ENCODE peak calls at places on chromosomes 6 and 20, in seven cellular contexts. I, P, R, Z, U, T and B are unnamed samples.

GRCh38 chr6:17610835-17611234 is 10.7 kb downstream of the FAM8A1 start:
- DNase-seq in I (no peak), P (no peak), R (no peak), Z (no peak), U (no peak), T (no peak), B (no peak)

GRCh38 chr6:167731216-167731615 is 95.5 kb upstream of the AFDN start:
- DNase-seq in I (no peak), P (no peak), R (no peak), Z (no peak), U (peak), T (no peak), B (no peak)

GRCh38 chr20:59777321-59777705 is 156.1 kb downstream of the SYCP2 start:
- DNase-seq in I (no peak), P (no peak), R (no peak), Z (peak), U (no peak), T (no peak), B (no peak)

GRCh38 chr6:154686162-154686561 is 47.1 kb upstream of the SCAF8 start:
- DNase-seq in I (no peak), P (no peak), R (no peak), Z (no peak), U (no peak), T (no peak), B (no peak)

GRCh38 chr20:10705801-10706459 is 32.1 kb upstream of the JAG1 start:
- DNase-seq in I (no peak), P (no peak), R (no peak), Z (no peak), U (no peak), T (no peak), B (no peak)

GRCh38 chr6:18431581-18431980 is 44.4 kb downstream of the RNF144B start:
- DNase-seq in I (no peak), P (no peak), R (peak), Z (no peak), U (no peak), T (peak), B (no peak)

GRCh38 chr20:36493801-36494114 is 47.6 kb upstream of the MYL9 start:
- DNase-seq in I (no peak), P (no peak), R (peak), Z (peak), U (no peak), T (peak), B (no peak)

GRCh38 chr20:35611482-35611881 is 4.1 kb upstream of the SPAG4 start:
- DNase-seq in I (no peak), P (no peak), R (no peak), Z (no peak), U (no peak), T (no peak), B (no peak)

GRCh38 chr20:24289737-24290481 is 179.5 kb upstream of the SYNDIG1 start:
- DNase-seq in I (no peak), P (peak), R (no peak), Z (no peak), U (no peak), T (no peak), B (no peak)

GRCh38 chr20:41892031-41892430 is 273.9 kb upstream of the CHD6 start:
- DNase-seq in I (no peak), P (no peak), R (no peak), Z (no peak), U (no peak), T (no peak), B (no peak)

GRCh38 chr6:41588083-41588482 is 41.9 kb downstream of the FOXP4 start:
- DNase-seq in I (no peak), P (no peak), R (no peak), Z (no peak), U (no peak), T (no peak), B (no peak)

GRCh38 chr6:130293800-130294199 is 71.0 kb upstream of the SAMD3 start:
- DNase-seq in I (no peak), P (peak), R (peak), Z (no peak), U (no peak), T (peak), B (no peak)

GRCh38 chr6:42561986-42562385 is 1.8 kb upstream of the UBR2 start:
- DNase-seq in I (no peak), P (no peak), R (no peak), Z (no peak), U (no peak), T (no peak), B (no peak)

GRCh38 chr6:162706236-162706635 is 21.3 kb downstream of the PRKN start:
- DNase-seq in I (no peak), P (no peak), R (no peak), Z (peak), U (peak), T (no peak), B (no peak)

GRCh38 chr6:21164768-21165326 is 428.7 kb upstream of the SOX4 start:
- DNase-seq in I (no peak), P (no peak), R (no peak), Z (no peak), U (no peak), T (peak), B (no peak)

GRCh38 chr6:160975111-160975510 is 16.5 kb upstream of the MAP3K4 start:
- DNase-seq in I (no peak), P (no peak), R (no peak), Z (no peak), U (no peak), T (no peak), B (no peak)

GRCh38 chr6:137705166-137706064 is 161.6 kb upstream of the TNFAIP3 start:
- DNase-seq in I (peak), P (peak), R (peak), Z (peak), U (no peak), T (peak), B (peak)

GRCh38 chr6:106825156-106825555 is 149.4 kb downstream of the CD24 start:
- DNase-seq in I (no peak), P (no peak), R (peak), Z (no peak), U (no peak), T (no peak), B (no peak)

GRCh38 chr6:108652375-108652774 is 91.7 kb downstream of the FOXO3 start:
- DNase-seq in I (no peak), P (no peak), R (no peak), Z (no peak), U (no peak), T (no peak), B (no peak)

GRCh38 chr6:122154912-122155516 is 244.4 kb upstream of the HSF2 start:
- DNase-seq in I (no peak), P (peak), R (peak), Z (no peak), U (peak), T (no peak), B (no peak)